ENCODE peak calls at places on chromosomes 12 and 14, in seven cellular contexts. One of them, this sample, is unnamed.

GRCh38 chr12:91493308-91493707 is 310.7 kb upstream of the DCN start:
- DNase-seq in fibroblast of mammary gland: peak; percentile 34
- DNase-seq in HFFc6: no peak
- DNase-seq in upper lobe of right lung: no peak
- DNase-seq in activated B cell treated with CpG ODN at 0.5 μM for 24 hours: no peak
- DNase-seq in AG04450: no peak
- DNase-seq in fibroblast of lung: no peak
- DNase-seq in this sample: no peak

GRCh38 chr12:49698619-49699545 is 8.3 kb downstream of the FMNL3 start:
- DNase-seq in fibroblast of mammary gland: peak; percentile 65
- DNase-seq in HFFc6: peak; percentile 61
- DNase-seq in upper lobe of right lung: peak; percentile 71
- DNase-seq in activated B cell treated with CpG ODN at 0.5 μM for 24 hours: peak; percentile 57
- DNase-seq in AG04450: no peak
- DNase-seq in fibroblast of lung: peak; percentile 79
- DNase-seq in this sample: no peak

GRCh38 chr12:88577537-88577936 is 2.7 kb downstream of the KITLG start:
- DNase-seq in fibroblast of mammary gland: peak; percentile 48
- DNase-seq in HFFc6: peak; percentile 37
- DNase-seq in upper lobe of right lung: no peak
- DNase-seq in activated B cell treated with CpG ODN at 0.5 μM for 24 hours: no peak
- DNase-seq in AG04450: no peak
- DNase-seq in fibroblast of lung: peak; percentile 66
- DNase-seq in this sample: no peak

GRCh38 chr14:105664691-105665090 is 138.3 kb downstream of the TMEM121 start:
- DNase-seq in fibroblast of mammary gland: no peak
- DNase-seq in HFFc6: no peak
- DNase-seq in upper lobe of right lung: no peak
- DNase-seq in activated B cell treated with CpG ODN at 0.5 μM for 24 hours: no peak
- DNase-seq in AG04450: no peak
- DNase-seq in fibroblast of lung: no peak
- DNase-seq in this sample: no peak

GRCh38 chr12:39975374-39975918 is 130.4 kb downstream of the SLC2A13 start:
- DNase-seq in fibroblast of mammary gland: peak; percentile 58
- DNase-seq in HFFc6: no peak
- DNase-seq in upper lobe of right lung: no peak
- DNase-seq in activated B cell treated with CpG ODN at 0.5 μM for 24 hours: no peak
- DNase-seq in AG04450: no peak
- DNase-seq in fibroblast of lung: peak; percentile 32
- DNase-seq in this sample: no peak

GRCh38 chr12:6987956-6988573 is 17.4 kb downstream of the EMG1 start:
- DNase-seq in fibroblast of mammary gland: no peak
- DNase-seq in HFFc6: no peak
- DNase-seq in upper lobe of right lung: peak; percentile 90
- DNase-seq in activated B cell treated with CpG ODN at 0.5 μM for 24 hours: no peak
- DNase-seq in AG04450: no peak
- DNase-seq in fibroblast of lung: no peak
- DNase-seq in this sample: no peak

GRCh38 chr12:27542628-27543027 is 18.6 kb downstream of the PPFIBP1 start:
- DNase-seq in fibroblast of mammary gland: peak; percentile 89
- DNase-seq in HFFc6: peak; percentile 94
- DNase-seq in upper lobe of right lung: no peak
- DNase-seq in activated B cell treated with CpG ODN at 0.5 μM for 24 hours: no peak
- DNase-seq in AG04450: peak; percentile 87
- DNase-seq in fibroblast of lung: peak; percentile 99
- DNase-seq in this sample: no peak

GRCh38 chr14:92471919-92472318 is 41.7 kb upstream of the RIN3 start:
- DNase-seq in fibroblast of mammary gland: peak; percentile 90
- DNase-seq in HFFc6: peak; percentile 62
- DNase-seq in upper lobe of right lung: no peak
- DNase-seq in activated B cell treated with CpG ODN at 0.5 μM for 24 hours: no peak
- DNase-seq in AG04450: peak; percentile 86
- DNase-seq in fibroblast of lung: peak; percentile 94
- DNase-seq in this sample: peak; percentile 57

GRCh38 chr12:88325076-88325827 is 183.1 kb downstream of the TMTC3 start:
- DNase-seq in fibroblast of mammary gland: peak; percentile 97
- DNase-seq in HFFc6: peak; percentile 91
- DNase-seq in upper lobe of right lung: no peak
- DNase-seq in activated B cell treated with CpG ODN at 0.5 μM for 24 hours: no peak
- DNase-seq in AG04450: peak; percentile 83
- DNase-seq in fibroblast of lung: peak; percentile 98
- DNase-seq in this sample: peak; percentile 93

GRCh38 chr14:36215217-36215598 is 38.7 kb upstream of the PTCSC3 start:
- DNase-seq in fibroblast of mammary gland: no peak
- DNase-seq in HFFc6: no peak
- DNase-seq in upper lobe of right lung: no peak
- DNase-seq in activated B cell treated with CpG ODN at 0.5 μM for 24 hours: no peak
- DNase-seq in AG04450: no peak
- DNase-seq in fibroblast of lung: no peak
- DNase-seq in this sample: no peak

GRCh38 chr12:32451816-32452215 is 52.5 kb downstream of the FGD4 start:
- DNase-seq in fibroblast of mammary gland: no peak
- DNase-seq in HFFc6: no peak
- DNase-seq in upper lobe of right lung: no peak
- DNase-seq in activated B cell treated with CpG ODN at 0.5 μM for 24 hours: no peak
- DNase-seq in AG04450: no peak
- DNase-seq in fibroblast of lung: no peak
- DNase-seq in this sample: no peak

GRCh38 chr12:18559242-18559641 is 178.6 kb downstream of the PLCZ1 start:
- DNase-seq in fibroblast of mammary gland: no peak
- DNase-seq in HFFc6: no peak
- DNase-seq in upper lobe of right lung: no peak
- DNase-seq in activated B cell treated with CpG ODN at 0.5 μM for 24 hours: no peak
- DNase-seq in AG04450: no peak
- DNase-seq in fibroblast of lung: no peak
- DNase-seq in this sample: no peak

GRCh38 chr12:12017798-12018197 is 52.9 kb upstream of the BCL2L14 start:
- DNase-seq in fibroblast of mammary gland: no peak
- DNase-seq in HFFc6: no peak
- DNase-seq in upper lobe of right lung: no peak
- DNase-seq in activated B cell treated with CpG ODN at 0.5 μM for 24 hours: no peak
- DNase-seq in AG04450: no peak
- DNase-seq in fibroblast of lung: no peak
- DNase-seq in this sample: no peak

GRCh38 chr12:132262256-132263060 is 66.9 kb downstream of the GALNT9 start:
- DNase-seq in fibroblast of mammary gland: no peak
- DNase-seq in HFFc6: no peak
- DNase-seq in upper lobe of right lung: no peak
- DNase-seq in activated B cell treated with CpG ODN at 0.5 μM for 24 hours: no peak
- DNase-seq in AG04450: no peak
- DNase-seq in fibroblast of lung: no peak
- DNase-seq in this sample: no peak

GRCh38 chr12:77087427-77087826 is 22.1 kb upstream of the E2F7 start:
- DNase-seq in fibroblast of mammary gland: peak; percentile 93
- DNase-seq in HFFc6: peak; percentile 70
- DNase-seq in upper lobe of right lung: no peak
- DNase-seq in activated B cell treated with CpG ODN at 0.5 μM for 24 hours: no peak
- DNase-seq in AG04450: peak; percentile 82
- DNase-seq in fibroblast of lung: peak; percentile 98
- DNase-seq in this sample: no peak

GRCh38 chr14:31263485-31264133 is 56.0 kb upstream of the HECTD1 start:
- DNase-seq in fibroblast of mammary gland: peak; percentile 100
- DNase-seq in HFFc6: peak; percentile 100
- DNase-seq in upper lobe of right lung: no peak
- DNase-seq in activated B cell treated with CpG ODN at 0.5 μM for 24 hours: no peak
- DNase-seq in AG04450: peak; percentile 99
- DNase-seq in fibroblast of lung: peak; percentile 100
- DNase-seq in this sample: peak; percentile 96

GRCh38 chr12:111645433-111645832 is 40.3 kb downstream of the BRAP start:
- DNase-seq in fibroblast of mammary gland: no peak
- DNase-seq in HFFc6: peak; percentile 55
- DNase-seq in upper lobe of right lung: no peak
- DNase-seq in activated B cell treated with CpG ODN at 0.5 μM for 24 hours: no peak
- DNase-seq in AG04450: no peak
- DNase-seq in fibroblast of lung: peak; percentile 91
- DNase-seq in this sample: no peak

GRCh38 chr12:76137611-76138010 is 53.1 kb upstream of the NAP1L1 start:
- DNase-seq in fibroblast of mammary gland: no peak
- DNase-seq in HFFc6: no peak
- DNase-seq in upper lobe of right lung: no peak
- DNase-seq in activated B cell treated with CpG ODN at 0.5 μM for 24 hours: no peak
- DNase-seq in AG04450: no peak
- DNase-seq in fibroblast of lung: peak; percentile 77
- DNase-seq in this sample: no peak

GRCh38 chr14:20782280-20782890 is 1.3 kb downstream of the RNASE6 start:
- DNase-seq in fibroblast of mammary gland: no peak
- DNase-seq in HFFc6: no peak
- DNase-seq in upper lobe of right lung: no peak
- DNase-seq in activated B cell treated with CpG ODN at 0.5 μM for 24 hours: no peak
- DNase-seq in AG04450: no peak
- DNase-seq in fibroblast of lung: no peak
- DNase-seq in this sample: no peak

GRCh38 chr12:22986997-22987396 is 362.0 kb downstream of the ETNK1 start:
- DNase-seq in fibroblast of mammary gland: peak; percentile 31
- DNase-seq in HFFc6: no peak
- DNase-seq in upper lobe of right lung: no peak
- DNase-seq in activated B cell treated with CpG ODN at 0.5 μM for 24 hours: no peak
- DNase-seq in AG04450: no peak
- DNase-seq in fibroblast of lung: peak; percentile 67
- DNase-seq in this sample: no peak

GRCh38 chr14:22174412-22174811 is 414.6 kb downstream of the DAD1 start:
- DNase-seq in fibroblast of mammary gland: no peak
- DNase-seq in HFFc6: no peak
- DNase-seq in upper lobe of right lung: no peak
- DNase-seq in activated B cell treated with CpG ODN at 0.5 μM for 24 hours: no peak
- DNase-seq in AG04450: no peak
- DNase-seq in fibroblast of lung: no peak
- DNase-seq in this sample: no peak

GRCh38 chr12:101414533-101415119 is 7.1 kb upstream of the ARL1 start:
- DNase-seq in fibroblast of mammary gland: peak; percentile 76
- DNase-seq in HFFc6: peak; percentile 58
- DNase-seq in upper lobe of right lung: no peak
- DNase-seq in activated B cell treated with CpG ODN at 0.5 μM for 24 hours: no peak
- DNase-seq in AG04450: peak; percentile 30
- DNase-seq in fibroblast of lung: peak; percentile 45
- DNase-seq in this sample: peak; percentile 44

GRCh38 chr12:43336962-43337555 is 214.9 kb downstream of the ADAMTS20 start:
- DNase-seq in fibroblast of mammary gland: peak; percentile 74
- DNase-seq in HFFc6: peak; percentile 29
- DNase-seq in upper lobe of right lung: no peak
- DNase-seq in activated B cell treated with CpG ODN at 0.5 μM for 24 hours: no peak
- DNase-seq in AG04450: no peak
- DNase-seq in fibroblast of lung: peak; percentile 52
- DNase-seq in this sample: no peak

GRCh38 chr12:110798461-110798860 is 48.3 kb upstream of the CCDC63 start:
- DNase-seq in fibroblast of mammary gland: peak; percentile 59
- DNase-seq in HFFc6: no peak
- DNase-seq in upper lobe of right lung: no peak
- DNase-seq in activated B cell treated with CpG ODN at 0.5 μM for 24 hours: no peak
- DNase-seq in AG04450: no peak
- DNase-seq in fibroblast of lung: no peak
- DNase-seq in this sample: no peak

GRCh38 chr12:65630555-65630954 is 193.7 kb upstream of the HMGA2 start:
- DNase-seq in fibroblast of mammary gland: no peak
- DNase-seq in HFFc6: no peak
- DNase-seq in upper lobe of right lung: no peak
- DNase-seq in activated B cell treated with CpG ODN at 0.5 μM for 24 hours: no peak
- DNase-seq in AG04450: no peak
- DNase-seq in fibroblast of lung: no peak
- DNase-seq in this sample: no peak

GRCh38 chr14:25431211-25432076 is 381.5 kb upstream of the STXBP6 start:
- DNase-seq in fibroblast of mammary gland: peak; percentile 32
- DNase-seq in HFFc6: no peak
- DNase-seq in upper lobe of right lung: no peak
- DNase-seq in activated B cell treated with CpG ODN at 0.5 μM for 24 hours: no peak
- DNase-seq in AG04450: no peak
- DNase-seq in fibroblast of lung: no peak
- DNase-seq in this sample: no peak
- TF ChIP-seq CTCF in fibroblast of mammary gland: peak; percentile 14
- TF ChIP-seq CTCF in HFFc6: peak; percentile 35
- TF ChIP-seq CTCF in upper lobe of right lung: peak; percentile 9
- TF ChIP-seq CTCF in activated B cell treated with CpG ODN at 0.5 μM for 24 hours: no peak
- TF ChIP-seq CTCF in AG04450: no peak
- TF ChIP-seq CTCF in fibroblast of lung: no peak
- TF ChIP-seq CTCF in this sample: no peak

DNA sequence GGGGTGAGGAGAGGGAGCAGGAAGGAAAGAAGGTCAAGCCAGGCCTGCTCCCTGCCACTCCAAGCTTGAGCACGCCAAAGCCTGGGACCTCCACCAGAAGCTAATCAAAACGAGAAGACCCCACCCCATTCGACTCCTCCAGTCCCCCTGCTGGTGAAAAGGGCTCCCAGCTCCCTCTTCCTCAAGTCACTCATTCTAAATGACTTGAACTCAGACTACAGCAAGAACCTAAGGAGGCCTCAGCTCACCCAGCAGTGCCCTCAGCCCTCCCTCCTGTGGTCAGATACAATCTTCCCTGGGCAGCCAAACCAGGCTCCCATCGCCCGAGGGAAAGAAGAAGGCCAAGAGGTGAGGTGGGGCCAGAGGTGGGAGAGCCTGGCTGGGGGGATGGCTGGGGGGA is 17.4 kb downstream of the HDAC7 start:
- DNase-seq in fibroblast of mammary gland: no peak
- DNase-seq in HFFc6: no peak
- DNase-seq in upper lobe of right lung: no peak
- DNase-seq in activated B cell treated with CpG ODN at 0.5 μM for 24 hours: no peak
- DNase-seq in AG04450: no peak
- DNase-seq in fibroblast of lung: no peak
- DNase-seq in this sample: no peak
- TF ChIP-seq CTCF in fibroblast of mammary gland: peak; percentile 21
- TF ChIP-seq CTCF in HFFc6: peak; percentile 69
- TF ChIP-seq CTCF in upper lobe of right lung: peak; percentile 29
- TF ChIP-seq CTCF in activated B cell treated with CpG ODN at 0.5 μM for 24 hours: no peak
- TF ChIP-seq CTCF in AG04450: peak; percentile 37
- TF ChIP-seq CTCF in fibroblast of lung: peak; percentile 17
- TF ChIP-seq CTCF in this sample: peak; percentile 19

DNA sequence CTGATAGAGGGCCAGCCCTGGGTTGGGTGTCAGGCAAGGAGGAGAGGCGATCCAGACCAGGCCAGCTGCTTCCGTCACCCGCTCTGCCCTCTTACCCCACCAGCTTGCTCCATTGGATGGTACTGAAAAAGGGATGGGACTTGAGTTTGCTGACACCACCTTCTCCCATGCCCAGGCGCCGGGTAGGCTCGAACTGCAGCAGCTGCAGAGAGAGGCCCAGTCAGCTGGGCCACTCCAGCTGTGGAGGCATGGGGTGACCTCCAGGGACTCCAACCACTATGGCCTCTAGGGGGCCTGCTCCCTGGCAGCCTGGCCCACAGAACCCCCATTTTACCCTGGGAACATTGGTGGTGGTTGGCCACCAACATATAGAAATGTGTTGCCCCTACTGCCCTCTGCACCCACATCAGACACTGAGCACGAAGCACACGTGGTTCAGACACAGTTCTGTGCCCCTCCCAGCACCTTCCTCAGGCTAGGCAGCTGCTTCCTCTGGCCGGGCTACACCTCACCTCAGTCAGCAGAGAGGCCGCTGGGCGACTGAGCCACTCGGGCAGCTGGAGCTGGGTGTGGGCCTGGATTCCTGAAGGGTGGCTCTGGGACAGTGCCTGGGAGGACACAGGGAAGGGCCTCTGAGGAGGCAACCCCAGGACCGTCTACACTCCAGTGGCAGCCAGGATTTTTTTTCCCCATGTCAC is 16.0 kb downstream of the RPS6KL1 start:
- DNase-seq in fibroblast of mammary gland: no peak
- DNase-seq in HFFc6: no peak
- DNase-seq in upper lobe of right lung: no peak
- DNase-seq in activated B cell treated with CpG ODN at 0.5 μM for 24 hours: no peak
- DNase-seq in AG04450: no peak
- DNase-seq in fibroblast of lung: no peak
- DNase-seq in this sample: no peak
- TF ChIP-seq CTCF in fibroblast of mammary gland: no peak
- TF ChIP-seq CTCF in HFFc6: peak; percentile 69
- TF ChIP-seq CTCF in upper lobe of right lung: no peak
- TF ChIP-seq CTCF in activated B cell treated with CpG ODN at 0.5 μM for 24 hours: no peak
- TF ChIP-seq CTCF in AG04450: peak; percentile 28
- TF ChIP-seq CTCF in fibroblast of lung: no peak
- TF ChIP-seq CTCF in this sample: peak; percentile 24

GRCh38 chr14:29529418-29529817 is 398.2 kb downstream of the PRKD1 start:
- DNase-seq in fibroblast of mammary gland: peak; percentile 28
- DNase-seq in HFFc6: no peak
- DNase-seq in upper lobe of right lung: no peak
- DNase-seq in activated B cell treated with CpG ODN at 0.5 μM for 24 hours: no peak
- DNase-seq in AG04450: no peak
- DNase-seq in fibroblast of lung: no peak
- DNase-seq in this sample: no peak
- TF ChIP-seq CTCF in fibroblast of mammary gland: peak; percentile 67
- TF ChIP-seq CTCF in HFFc6: peak; percentile 80
- TF ChIP-seq CTCF in upper lobe of right lung: peak; percentile 49
- TF ChIP-seq CTCF in activated B cell treated with CpG ODN at 0.5 μM for 24 hours: no peak
- TF ChIP-seq CTCF in AG04450: peak; percentile 54
- TF ChIP-seq CTCF in fibroblast of lung: peak; percentile 15
- TF ChIP-seq CTCF in this sample: no peak

This sample was measured in AG09319.